ENCODE peak calls at places on chromosomes 1 and 21, in seven cellular contexts. One of them, this sample, is unnamed.

GRCh38 chr1:183553769-183554168 is 36.5 kb downstream of the NCF2 start:
- DNase-seq in CD4-positive, alpha-beta T cell: no peak
- DNase-seq in fibroblast of lung: no peak
- DNase-seq in IMR-90: no peak
- DNase-seq in CD8-positive, alpha-beta T cell: no peak
- DNase-seq in hepatocyte: no peak
- DNase-seq in left ventricle myocardium inferior: no peak
- DNase-seq in this sample: no peak

GRCh38 chr1:227621211-227621610 is 57.9 kb downstream of the ZNF678 start:
- DNase-seq in hepatocyte: no peak
- DNase-seq in fibroblast of lung: peak; percentile 15
- DNase-seq in left ventricle myocardium inferior: no peak
- DNase-seq in CD4-positive, alpha-beta T cell: no peak
- DNase-seq in IMR-90: no peak
- DNase-seq in CD8-positive, alpha-beta T cell: no peak
- DNase-seq in this sample: no peak

GRCh38 chr1:107262472-107263286 is 121.8 kb downstream of the NTNG1 start:
- DNase-seq in fibroblast of lung: peak; percentile 46
- DNase-seq in hepatocyte: no peak
- DNase-seq in IMR-90: no peak
- DNase-seq in left ventricle myocardium inferior: no peak
- DNase-seq in CD4-positive, alpha-beta T cell: no peak
- DNase-seq in CD8-positive, alpha-beta T cell: no peak
- DNase-seq in this sample: peak; percentile 8

GRCh38 chr1:54490361-54491248 is 57.4 kb upstream of the ACOT11 start:
- DNase-seq in hepatocyte: peak; percentile 79
- DNase-seq in fibroblast of lung: no peak
- DNase-seq in left ventricle myocardium inferior: peak; percentile 32
- DNase-seq in CD8-positive, alpha-beta T cell: no peak
- DNase-seq in IMR-90: no peak
- DNase-seq in CD4-positive, alpha-beta T cell: peak; percentile 12
- DNase-seq in this sample: no peak

GRCh38 chr1:55214903-55215193 is 316 bp downstream of the USP24 start:
- DNase-seq in CD4-positive, alpha-beta T cell: no peak
- DNase-seq in left ventricle myocardium inferior: peak; percentile 30
- DNase-seq in CD8-positive, alpha-beta T cell: no peak
- DNase-seq in fibroblast of lung: peak; percentile 61
- DNase-seq in IMR-90: peak; percentile 49
- DNase-seq in hepatocyte: peak; percentile 61
- DNase-seq in this sample: no peak

GRCh38 chr1:14997646-14998276 is 155.8 kb upstream of the TMEM51 start:
- DNase-seq in CD4-positive, alpha-beta T cell: no peak
- DNase-seq in hepatocyte: no peak
- DNase-seq in IMR-90: peak; percentile 41
- DNase-seq in CD8-positive, alpha-beta T cell: no peak
- DNase-seq in fibroblast of lung: no peak
- DNase-seq in left ventricle myocardium inferior: no peak
- DNase-seq in this sample: no peak

GRCh38 chr1:220321758-220322157 is 49.5 kb upstream of the RAB3GAP2 start:
- DNase-seq in IMR-90: no peak
- DNase-seq in left ventricle myocardium inferior: no peak
- DNase-seq in hepatocyte: no peak
- DNase-seq in fibroblast of lung: no peak
- DNase-seq in CD8-positive, alpha-beta T cell: no peak
- DNase-seq in CD4-positive, alpha-beta T cell: no peak
- DNase-seq in this sample: no peak

GRCh38 chr1:45573231-45573804 is 10.5 kb upstream of the NASP start:
- DNase-seq in left ventricle myocardium inferior: no peak
- DNase-seq in CD4-positive, alpha-beta T cell: no peak
- DNase-seq in CD8-positive, alpha-beta T cell: no peak
- DNase-seq in IMR-90: no peak
- DNase-seq in hepatocyte: no peak
- DNase-seq in fibroblast of lung: no peak
- DNase-seq in this sample: no peak

GRCh38 chr21:37210017-37210593 is 57.0 kb downstream of the VPS26C start:
- DNase-seq in hepatocyte: no peak
- DNase-seq in left ventricle myocardium inferior: no peak
- DNase-seq in CD8-positive, alpha-beta T cell: no peak
- DNase-seq in IMR-90: no peak
- DNase-seq in fibroblast of lung: no peak
- DNase-seq in CD4-positive, alpha-beta T cell: no peak
- DNase-seq in this sample: no peak

GRCh38 chr1:38046333-38046883 is at the start of gene POU3F1:
- DNase-seq in left ventricle myocardium inferior: no peak
- DNase-seq in CD4-positive, alpha-beta T cell: peak; percentile 18
- DNase-seq in fibroblast of lung: no peak
- DNase-seq in CD8-positive, alpha-beta T cell: no peak
- DNase-seq in hepatocyte: no peak
- DNase-seq in IMR-90: no peak
- DNase-seq in this sample: no peak

DNA sequence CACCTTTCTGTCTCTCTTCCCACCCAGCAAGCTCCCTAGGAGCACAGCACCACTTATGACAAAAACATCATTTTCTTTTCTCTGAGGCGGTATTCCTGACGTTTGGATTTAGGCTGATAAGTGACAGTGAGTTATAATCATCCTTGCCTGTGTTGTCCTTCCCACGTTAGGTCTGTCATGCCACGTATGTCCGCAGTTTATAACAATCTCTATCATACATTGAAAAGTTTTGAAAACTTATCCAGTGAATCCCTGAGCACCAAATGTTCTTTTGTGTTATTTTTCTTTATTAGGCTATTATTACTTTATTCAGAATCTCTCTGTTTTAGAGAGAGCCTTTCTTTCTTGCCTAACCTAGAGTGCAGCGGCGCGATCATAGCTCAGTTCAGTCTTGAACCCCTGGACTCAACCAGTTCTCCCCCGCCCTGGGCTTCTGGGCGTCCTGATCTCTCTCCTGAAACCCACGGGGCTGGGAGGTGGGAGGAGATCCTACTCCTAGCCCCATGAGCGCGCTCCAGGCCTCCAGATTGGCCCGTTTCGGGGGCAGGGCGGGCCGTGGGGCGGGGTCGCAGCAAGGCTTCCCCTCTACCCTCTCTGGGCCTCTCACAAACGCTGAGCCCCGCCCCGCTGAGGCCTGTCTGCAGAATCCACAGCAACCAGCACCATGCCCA is at the start of gene GSTM2:
- DNase-seq in IMR-90: peak; percentile 77
- DNase-seq in fibroblast of lung: peak; percentile 86
- DNase-seq in CD8-positive, alpha-beta T cell: peak; percentile 56
- DNase-seq in CD4-positive, alpha-beta T cell: peak; percentile 85
- DNase-seq in left ventricle myocardium inferior: peak; percentile 96
- DNase-seq in hepatocyte: peak; percentile 94
- DNase-seq in this sample: no peak
- H3K27ac ChIP-seq in IMR-90: no peak within 1 kb of the TSS
- H3K27ac ChIP-seq in fibroblast of lung: no peak within 1 kb of the TSS
- H3K27ac ChIP-seq in CD8-positive, alpha-beta T cell: no peak within 1 kb of the TSS
- H3K27ac ChIP-seq in CD4-positive, alpha-beta T cell: no peak within 1 kb of the TSS
- H3K27ac ChIP-seq in left ventricle myocardium inferior: peak within 1 kb of the TSS; percentile 63
- H3K27ac ChIP-seq in hepatocyte: peak within 1 kb of the TSS; percentile 29
- H3K27ac ChIP-seq in this sample: no peak within 1 kb of the TSS

GRCh38 chr1:85550784-85551516 is 29.6 kb upstream of the CCN1 start:
- DNase-seq in CD4-positive, alpha-beta T cell: no peak
- DNase-seq in hepatocyte: peak; percentile 42
- DNase-seq in fibroblast of lung: peak; percentile 91
- DNase-seq in IMR-90: peak; percentile 86
- DNase-seq in CD8-positive, alpha-beta T cell: no peak
- DNase-seq in left ventricle myocardium inferior: no peak
- DNase-seq in this sample: peak; percentile 77
- H3K27ac ChIP-seq in CD4-positive, alpha-beta T cell: no peak overlapping the region
- H3K27ac ChIP-seq in hepatocyte: peak overlapping the region; percentile 32
- H3K27ac ChIP-seq in fibroblast of lung: no peak overlapping the region
- H3K27ac ChIP-seq in IMR-90: peak overlapping the region; percentile 37
- H3K27ac ChIP-seq in CD8-positive, alpha-beta T cell: no peak overlapping the region
- H3K27ac ChIP-seq in left ventricle myocardium inferior: no peak overlapping the region
- H3K27ac ChIP-seq in this sample: peak overlapping the region; percentile 53

GRCh38 chr21:33286600-33287456 is 20.7 kb downstream of the IL10RB start:
- DNase-seq in CD8-positive, alpha-beta T cell: no peak
- DNase-seq in hepatocyte: no peak
- DNase-seq in CD4-positive, alpha-beta T cell: no peak
- DNase-seq in IMR-90: peak; percentile 70
- DNase-seq in fibroblast of lung: peak; percentile 91
- DNase-seq in left ventricle myocardium inferior: peak; percentile 39
- DNase-seq in this sample: no peak
- H3K27ac ChIP-seq in CD8-positive, alpha-beta T cell: no peak overlapping the region
- H3K27ac ChIP-seq in hepatocyte: peak overlapping the region; percentile 34
- H3K27ac ChIP-seq in CD4-positive, alpha-beta T cell: no peak overlapping the region
- H3K27ac ChIP-seq in IMR-90: peak overlapping the region; percentile 5
- H3K27ac ChIP-seq in fibroblast of lung: no peak overlapping the region
- H3K27ac ChIP-seq in left ventricle myocardium inferior: peak overlapping the region; percentile 82
- H3K27ac ChIP-seq in this sample: peak overlapping the region; percentile 51

GRCh38 chr21:32463889-32464300 is 51.4 kb downstream of the EVA1C start:
- DNase-seq in hepatocyte: peak; percentile 19
- DNase-seq in CD8-positive, alpha-beta T cell: no peak
- DNase-seq in left ventricle myocardium inferior: no peak
- DNase-seq in fibroblast of lung: peak; percentile 98
- DNase-seq in CD4-positive, alpha-beta T cell: no peak
- DNase-seq in IMR-90: peak; percentile 94
- DNase-seq in this sample: no peak
- H3K27ac ChIP-seq in hepatocyte: peak overlapping the region; percentile 86
- H3K27ac ChIP-seq in CD8-positive, alpha-beta T cell: no peak overlapping the region
- H3K27ac ChIP-seq in left ventricle myocardium inferior: peak overlapping the region; percentile 0
- H3K27ac ChIP-seq in fibroblast of lung: peak overlapping the region; percentile 83
- H3K27ac ChIP-seq in CD4-positive, alpha-beta T cell: no peak overlapping the region
- H3K27ac ChIP-seq in IMR-90: peak overlapping the region; percentile 99
- H3K27ac ChIP-seq in this sample: peak overlapping the region; percentile 69

This sample was measured in epithelial cell of prostate.